ENCODE peak calls at places on chromosomes 3 and 15, in ten cellular contexts. Y is aorta, R is AG04450, P is transverse colon, M is H1, H is tibial nerve, G is GM23338, A is body of pancreas, X is SJSA1, E is DND-41. T is an unnamed sample.

GRCh38 chr15:36903922-36904479 is 196.3 kb downstream of the MEIS2 start:
- DNase-seq in Y (no peak), R (no peak), P (no peak), M (no peak), H (no peak), G (no peak), A (peak; percentile 44), X (no peak), E (no peak), T (no peak)

GRCh38 chr15:48775556-48775955 is 35.3 kb downstream of the CEP152 start:
- DNase-seq in Y (no peak), R (no peak), P (no peak), M (no peak), H (no peak), G (no peak), A (no peak), X (no peak), E (no peak), T (no peak)

GRCh38 chr15:53312707-53313106 is 446.8 kb downstream of the WDR72 start:
- DNase-seq in Y (no peak), R (no peak), P (no peak), M (no peak), H (no peak), G (peak; percentile 2), A (no peak), X (no peak), E (no peak), T (no peak)

GRCh38 chr15:62564889-62565288 is 399.8 kb upstream of the C2CD4B start:
- DNase-seq in Y (no peak), R (no peak), P (no peak), M (no peak), H (no peak), G (no peak), A (no peak), X (no peak), E (no peak), T (no peak)

GRCh38 chr3:39414421-39414907 is 7.9 kb downstream of the RPSA start:
- DNase-seq in Y (no peak), R (no peak), P (peak; percentile 57), M (peak; percentile 61), H (no peak), G (no peak), A (no peak), X (no peak), E (no peak), T (no peak)

GRCh38 chr3:37739579-37740290 is 121.9 kb upstream of the CTDSPL start:
- DNase-seq in Y (no peak), R (no peak), P (no peak), M (peak; percentile 32), H (no peak), G (no peak), A (no peak), X (no peak), E (no peak), T (no peak)

GRCh38 chr15:61459785-61460707 is 230.9 kb upstream of the RORA start:
- DNase-seq in Y (no peak), R (no peak), P (no peak), M (no peak), H (no peak), G (no peak), A (no peak), X (peak; percentile 10), E (no peak), T (no peak)

GRCh38 chr15:92454525-92455105 is 60.9 kb downstream of the ST8SIA2 start:
- DNase-seq in Y (no peak), R (no peak), P (no peak), M (no peak), H (no peak), G (no peak), A (no peak), X (no peak), E (no peak), T (no peak)

GRCh38 chr3:196080517-196080841 is 1.4 kb downstream of the TFRC start:
- DNase-seq in Y (no peak), R (no peak), P (peak; percentile 38), M (no peak), H (no peak), G (no peak), A (no peak), X (no peak), E (no peak), T (no peak)

GRCh38 chr3:126130981-126131750 is 47.2 kb upstream of the SLC41A3 start:
- DNase-seq in Y (peak; percentile 71), R (no peak), P (peak; percentile 5), M (peak; percentile 8), H (no peak), G (no peak), A (peak; percentile 13), X (no peak), E (no peak), T (no peak)

GRCh38 chr15:86284630-86285029 is 205.0 kb downstream of the AGBL1 start:
- DNase-seq in Y (no peak), R (no peak), P (no peak), M (no peak), H (no peak), G (no peak), A (no peak), X (no peak), E (no peak), T (no peak)

GRCh38 chr15:71781179-71781964 is 29.0 kb upstream of the NR2E3 start:
- DNase-seq in Y (no peak), R (no peak), P (no peak), M (no peak), H (no peak), G (no peak), A (no peak), X (no peak), E (no peak), T (no peak)

GRCh38 chr3:169940486-169941181 is 26.0 kb upstream of the SEC62 start:
- DNase-seq in Y (no peak), R (no peak), P (no peak), M (no peak), H (no peak), G (no peak), A (no peak), X (no peak), E (no peak), T (no peak)

GRCh38 chr3:169939751-169940150 is 26.9 kb upstream of the SEC62 start:
- DNase-seq in Y (no peak), R (no peak), P (no peak), M (no peak), H (no peak), G (no peak), A (no peak), X (no peak), E (no peak), T (no peak)

GRCh38 chr3:169945313-169945712 is 21.3 kb upstream of the SEC62 start:
- DNase-seq in Y (no peak), R (no peak), P (peak; percentile 44), M (no peak), H (no peak), G (no peak), A (no peak), X (no peak), E (no peak), T (no peak)

GRCh38 chr3:169939320-169939719 is 27.3 kb upstream of the SEC62 start:
- DNase-seq in Y (no peak), R (no peak), P (no peak), M (no peak), H (no peak), G (no peak), A (no peak), X (no peak), E (no peak), T (no peak)
- H3K27ac ChIP-seq in Y (no peak overlapping the region), R (no peak overlapping the region), P (no peak overlapping the region), M (no peak overlapping the region), H (no peak overlapping the region), G (no peak overlapping the region), A (no peak overlapping the region), X (no peak overlapping the region), E (no peak overlapping the region), T (no peak overlapping the region)

DNA sequence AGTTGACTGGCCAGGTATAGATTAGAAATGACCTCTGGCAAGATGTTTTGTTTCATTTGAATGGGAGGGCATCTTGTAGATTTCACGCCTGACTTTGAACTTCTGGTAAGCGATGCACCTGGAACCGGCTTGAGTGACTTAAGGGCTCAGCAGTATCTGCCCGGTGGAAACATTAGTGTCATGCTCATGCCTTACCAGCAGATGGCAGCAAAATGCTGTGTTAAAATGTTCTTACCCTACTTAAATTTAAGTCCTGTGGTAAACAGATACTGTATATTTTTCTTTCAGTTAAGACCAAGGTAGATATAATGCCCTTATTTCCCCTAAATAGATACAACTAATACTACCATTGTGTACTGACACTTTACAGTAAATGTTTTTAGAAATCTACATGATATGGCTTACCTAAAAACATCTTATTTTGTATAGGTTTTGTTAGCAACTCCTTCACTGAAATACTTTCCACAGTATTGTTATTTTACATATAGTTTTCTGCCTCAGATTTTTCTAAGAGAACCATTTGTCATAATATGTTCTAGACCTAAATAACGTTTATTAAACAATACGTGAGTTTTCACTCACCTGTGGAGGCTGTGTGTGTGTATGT is 25.5 kb downstream of the ASB7 start:
- DNase-seq in Y (no peak), R (peak; percentile 56), P (peak; percentile 70), M (peak; percentile 74), H (peak; percentile 46), G (peak; percentile 78), A (peak; percentile 70), X (peak; percentile 66), E (peak; percentile 63), T (peak; percentile 70)
- H3K4me3 ChIP-seq in Y (no peak overlapping the region), R (no peak overlapping the region), P (no peak overlapping the region), M (no peak overlapping the region), H (no peak overlapping the region), G (no peak overlapping the region), A (no peak overlapping the region), X (no peak overlapping the region), E (no peak overlapping the region), T (no peak overlapping the region)

DNA sequence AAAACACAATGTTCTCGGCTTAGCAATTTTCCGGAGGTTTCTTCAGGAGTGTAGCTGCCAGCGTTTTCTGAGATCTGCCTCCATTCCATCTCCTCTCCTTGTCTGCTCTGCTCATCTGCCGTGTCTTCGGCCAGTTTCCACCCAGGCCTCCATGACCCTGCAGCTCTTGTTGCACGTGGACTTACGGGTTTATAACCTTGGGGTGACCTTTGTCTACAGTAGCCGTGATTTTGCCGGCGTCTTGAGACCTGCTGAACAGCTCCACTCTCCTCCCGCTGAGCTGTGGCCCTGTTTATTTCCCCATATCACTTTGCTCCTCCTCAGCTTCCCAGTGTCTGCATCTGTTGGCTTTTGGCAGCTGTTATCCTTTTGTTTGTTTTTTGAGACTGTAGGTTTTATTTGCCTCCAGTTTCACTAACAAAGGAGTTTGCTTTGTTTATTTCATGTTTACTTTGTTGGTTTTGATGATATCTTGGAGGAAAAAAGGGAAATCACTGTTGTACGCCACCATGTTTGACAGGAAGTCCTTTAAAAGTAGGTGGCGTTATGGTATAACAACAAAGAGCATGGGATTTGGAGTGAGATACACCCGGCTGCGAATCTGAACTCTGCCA is 29.3 kb upstream of the SLC28A1 start:
- DNase-seq in Y (no peak), R (no peak), P (no peak), M (no peak), H (no peak), G (no peak), A (no peak), X (no peak), E (no peak), T (no peak)
- H3K27ac ChIP-seq in Y (no peak overlapping the region), R (no peak overlapping the region), P (no peak overlapping the region), M (no peak overlapping the region), H (no peak overlapping the region), G (no peak overlapping the region), A (no peak overlapping the region), X (no peak overlapping the region), E (no peak overlapping the region), T (no peak overlapping the region)

DNA sequence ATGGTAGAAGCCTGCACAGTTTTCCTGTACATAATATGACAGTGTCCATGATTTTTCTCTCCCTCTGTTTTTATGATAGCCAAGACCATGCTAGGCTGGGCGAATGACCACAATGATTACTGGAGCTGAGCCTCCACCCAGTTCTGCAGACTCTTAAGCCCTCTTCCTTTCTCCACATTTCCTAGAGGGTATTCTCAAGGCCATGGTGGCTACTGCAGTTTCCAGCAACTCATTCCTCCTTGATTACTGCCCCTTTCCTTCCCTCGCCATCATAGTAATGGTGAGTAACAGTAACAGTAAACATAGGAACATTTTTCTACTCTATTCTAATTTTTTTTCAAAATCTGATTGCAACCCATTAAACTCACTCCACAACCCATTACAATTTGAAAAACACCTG is 20.2 kb downstream of the TNIK start:
- DNase-seq in Y (no peak), R (no peak), P (no peak), M (no peak), H (no peak), G (no peak), A (no peak), X (no peak), E (no peak), T (no peak)
- H3K4me3 ChIP-seq in Y (no peak overlapping the region), R (no peak overlapping the region), P (no peak overlapping the region), M (no peak overlapping the region), H (no peak overlapping the region), G (no peak overlapping the region), A (no peak overlapping the region), X (no peak overlapping the region), E (no peak overlapping the region), T (no peak overlapping the region)